ENCODE peak calls at places on chromosomes 1 and 21, in six cellular contexts. One of them, this sample, is unnamed.

GRCh38 chr1:46550751-46551231 is 656 bp downstream of the KNCN start:
- DNase-seq in HTR-8/SVneo: no peak
- DNase-seq in cerebellar cortex: no peak
- DNase-seq in non-pigmented ciliary epithelial cell: no peak
- DNase-seq in right lobe of liver: no peak
- DNase-seq in neural crest cell: no peak
- DNase-seq in this sample: no peak

GRCh38 chr1:156748670-156749428 is 2.6 kb downstream of the HDGF start:
- DNase-seq in HTR-8/SVneo: no peak
- DNase-seq in cerebellar cortex: peak
- DNase-seq in non-pigmented ciliary epithelial cell: no peak
- DNase-seq in right lobe of liver: peak
- DNase-seq in neural crest cell: no peak
- DNase-seq in this sample: peak

GRCh38 chr1:55039342-55040082 is at the start of gene PCSK9:
- DNase-seq in HTR-8/SVneo: no peak
- DNase-seq in cerebellar cortex: no peak
- DNase-seq in non-pigmented ciliary epithelial cell: no peak
- DNase-seq in right lobe of liver: peak
- DNase-seq in neural crest cell: peak
- DNase-seq in this sample: peak

GRCh38 chr1:6460349-6461236 is 5.4 kb downstream of the TNFRSF25 start:
- DNase-seq in HTR-8/SVneo: no peak
- DNase-seq in cerebellar cortex: no peak
- DNase-seq in non-pigmented ciliary epithelial cell: no peak
- DNase-seq in right lobe of liver: no peak
- DNase-seq in neural crest cell: no peak
- DNase-seq in this sample: no peak

GRCh38 chr1:51189421-51190073 is 46.5 kb upstream of the RNF11 start:
- DNase-seq in HTR-8/SVneo: peak
- DNase-seq in cerebellar cortex: peak
- DNase-seq in non-pigmented ciliary epithelial cell: peak
- DNase-seq in right lobe of liver: no peak
- DNase-seq in neural crest cell: peak
- DNase-seq in this sample: peak

GRCh38 chr1:180053594-180054567 is 99.3 kb downstream of the CEP350 start:
- DNase-seq in HTR-8/SVneo: no peak
- DNase-seq in cerebellar cortex: no peak
- DNase-seq in non-pigmented ciliary epithelial cell: no peak
- DNase-seq in right lobe of liver: no peak
- DNase-seq in neural crest cell: no peak
- DNase-seq in this sample: no peak

GRCh38 chr1:148372731-148373130 is 110.4 kb downstream of the PPIAL4G start:
- DNase-seq in HTR-8/SVneo: no peak
- DNase-seq in cerebellar cortex: no peak
- DNase-seq in non-pigmented ciliary epithelial cell: no peak
- DNase-seq in right lobe of liver: no peak
- DNase-seq in neural crest cell: no peak
- DNase-seq in this sample: peak

GRCh38 chr1:47510282-47510811 is 72.5 kb downstream of the FOXD2 start:
- DNase-seq in HTR-8/SVneo: no peak
- DNase-seq in cerebellar cortex: no peak
- DNase-seq in non-pigmented ciliary epithelial cell: no peak
- DNase-seq in right lobe of liver: no peak
- DNase-seq in neural crest cell: no peak
- DNase-seq in this sample: no peak

GRCh38 chr21:46477765-46478164 is 19.1 kb downstream of the DIP2A start:
- DNase-seq in HTR-8/SVneo: no peak
- DNase-seq in cerebellar cortex: no peak
- DNase-seq in non-pigmented ciliary epithelial cell: no peak
- DNase-seq in right lobe of liver: no peak
- DNase-seq in neural crest cell: no peak
- DNase-seq in this sample: no peak

GRCh38 chr1:241208910-241209414 is 148.0 kb downstream of the RGS7 start:
- DNase-seq in HTR-8/SVneo: no peak
- DNase-seq in cerebellar cortex: no peak
- DNase-seq in non-pigmented ciliary epithelial cell: no peak
- DNase-seq in right lobe of liver: no peak
- DNase-seq in neural crest cell: no peak
- DNase-seq in this sample: no peak

GRCh38 chr1:145716641-145717061 is 2.6 kb upstream of the CD160 start:
- DNase-seq in HTR-8/SVneo: no peak
- DNase-seq in cerebellar cortex: peak
- DNase-seq in non-pigmented ciliary epithelial cell: no peak
- DNase-seq in right lobe of liver: no peak
- DNase-seq in neural crest cell: peak
- DNase-seq in this sample: no peak

GRCh38 chr1:54144366-54144765 is 8.4 kb downstream of the CDCP2 start:
- DNase-seq in HTR-8/SVneo: no peak
- DNase-seq in cerebellar cortex: no peak
- DNase-seq in non-pigmented ciliary epithelial cell: no peak
- DNase-seq in right lobe of liver: no peak
- DNase-seq in neural crest cell: no peak
- DNase-seq in this sample: no peak

GRCh38 chr1:117671781-117672501 is 66.1 kb downstream of the TENT5C start:
- DNase-seq in HTR-8/SVneo: no peak
- DNase-seq in cerebellar cortex: peak
- DNase-seq in non-pigmented ciliary epithelial cell: no peak
- DNase-seq in right lobe of liver: peak
- DNase-seq in neural crest cell: no peak
- DNase-seq in this sample: peak

GRCh38 chr1:47066931-47067330 is at the start of gene CYP4Z1:
- DNase-seq in HTR-8/SVneo: no peak
- DNase-seq in cerebellar cortex: no peak
- DNase-seq in non-pigmented ciliary epithelial cell: no peak
- DNase-seq in right lobe of liver: no peak
- DNase-seq in neural crest cell: no peak
- DNase-seq in this sample: no peak

GRCh38 chr1:174966000-174966572 is 33.7 kb upstream of the CACYBP start:
- DNase-seq in HTR-8/SVneo: no peak
- DNase-seq in cerebellar cortex: no peak
- DNase-seq in non-pigmented ciliary epithelial cell: no peak
- DNase-seq in right lobe of liver: no peak
- DNase-seq in neural crest cell: no peak
- DNase-seq in this sample: no peak

GRCh38 chr1:173356211-173356762 is 120.8 kb upstream of the PRDX6 start:
- DNase-seq in HTR-8/SVneo: no peak
- DNase-seq in cerebellar cortex: no peak
- DNase-seq in non-pigmented ciliary epithelial cell: peak
- DNase-seq in right lobe of liver: no peak
- DNase-seq in neural crest cell: no peak
- DNase-seq in this sample: peak

GRCh38 chr1:201937624-201938212 is 8.6 kb downstream of the LMOD1 start:
- DNase-seq in HTR-8/SVneo: peak
- DNase-seq in cerebellar cortex: no peak
- DNase-seq in non-pigmented ciliary epithelial cell: peak
- DNase-seq in right lobe of liver: no peak
- DNase-seq in neural crest cell: no peak
- DNase-seq in this sample: peak

GRCh38 chr1:234844479-234845031 is 234.6 kb upstream of the IRF2BP2 start:
- DNase-seq in HTR-8/SVneo: no peak
- DNase-seq in cerebellar cortex: no peak
- DNase-seq in non-pigmented ciliary epithelial cell: no peak
- DNase-seq in right lobe of liver: no peak
- DNase-seq in neural crest cell: no peak
- DNase-seq in this sample: no peak

GRCh38 chr21:38470762-38471161 is 27.5 kb downstream of the ERG start:
- DNase-seq in HTR-8/SVneo: no peak
- DNase-seq in cerebellar cortex: no peak
- DNase-seq in non-pigmented ciliary epithelial cell: no peak
- DNase-seq in right lobe of liver: no peak
- DNase-seq in neural crest cell: no peak
- DNase-seq in this sample: peak

GRCh38 chr21:29748391-29749167 is 191.2 kb downstream of the GRIK1 start:
- DNase-seq in HTR-8/SVneo: no peak
- DNase-seq in cerebellar cortex: no peak
- DNase-seq in non-pigmented ciliary epithelial cell: no peak
- DNase-seq in right lobe of liver: no peak
- DNase-seq in neural crest cell: no peak
- DNase-seq in this sample: no peak

GRCh38 chr1:219347843-219348475 is 174.3 kb downstream of the LYPLAL1 start:
- DNase-seq in HTR-8/SVneo: no peak
- DNase-seq in cerebellar cortex: no peak
- DNase-seq in non-pigmented ciliary epithelial cell: no peak
- DNase-seq in right lobe of liver: peak
- DNase-seq in neural crest cell: no peak
- DNase-seq in this sample: no peak

This sample was measured in kidney tubule cell.